ENCODE peak calls at places on chromosomes 3 and 15, in six cellular contexts. One of them, this sample, is unnamed.

GRCh38 chr3:5292512-5292911 is 105.0 kb downstream of the EDEM1 start:
- DNase-seq in midbrain: no peak
- DNase-seq in T-helper 2 cell: no peak
- DNase-seq in effector memory CD8-positive, alpha-beta T cell: no peak
- DNase-seq in NCI-H1105 treated with DMSO at 0.1 percent for 48 hours: peak
- DNase-seq in substantia nigra: no peak
- DNase-seq in this sample: no peak

GRCh38 chr15:87764461-87765236 is 491.9 kb downstream of the NTRK3 start:
- DNase-seq in midbrain: no peak
- DNase-seq in NCI-H1105 treated with DMSO at 0.1 percent for 48 hours: no peak
- DNase-seq in effector memory CD8-positive, alpha-beta T cell: no peak
- DNase-seq in T-helper 2 cell: no peak
- DNase-seq in substantia nigra: no peak
- DNase-seq in this sample: no peak

GRCh38 chr3:69080233-69080644 is at the start of gene UBA3:
- DNase-seq in midbrain: peak
- DNase-seq in effector memory CD8-positive, alpha-beta T cell: peak
- DNase-seq in NCI-H1105 treated with DMSO at 0.1 percent for 48 hours: peak
- DNase-seq in T-helper 2 cell: peak
- DNase-seq in substantia nigra: peak
- DNase-seq in this sample: peak

GRCh38 chr15:101372149-101372577 is 77.1 kb upstream of the SNRPA1 start:
- DNase-seq in NCI-H1105 treated with DMSO at 0.1 percent for 48 hours: no peak
- DNase-seq in substantia nigra: no peak
- DNase-seq in midbrain: no peak
- DNase-seq in effector memory CD8-positive, alpha-beta T cell: no peak
- DNase-seq in T-helper 2 cell: no peak
- DNase-seq in this sample: no peak

GRCh38 chr15:65980824-65981456 is 111.6 kb downstream of the RAB11A start:
- DNase-seq in NCI-H1105 treated with DMSO at 0.1 percent for 48 hours: peak
- DNase-seq in T-helper 2 cell: no peak
- DNase-seq in substantia nigra: no peak
- DNase-seq in effector memory CD8-positive, alpha-beta T cell: no peak
- DNase-seq in midbrain: peak
- DNase-seq in this sample: no peak

GRCh38 chr15:97101572-97101971 is 771.1 kb downstream of the NR2F2 start:
- DNase-seq in substantia nigra: no peak
- DNase-seq in NCI-H1105 treated with DMSO at 0.1 percent for 48 hours: no peak
- DNase-seq in effector memory CD8-positive, alpha-beta T cell: no peak
- DNase-seq in midbrain: no peak
- DNase-seq in T-helper 2 cell: no peak
- DNase-seq in this sample: no peak

GRCh38 chr3:123244128-123244527 is 42.4 kb downstream of the SEC22A start:
- DNase-seq in midbrain: no peak
- DNase-seq in effector memory CD8-positive, alpha-beta T cell: no peak
- DNase-seq in T-helper 2 cell: peak
- DNase-seq in NCI-H1105 treated with DMSO at 0.1 percent for 48 hours: no peak
- DNase-seq in substantia nigra: no peak
- DNase-seq in this sample: no peak

GRCh38 chr15:64044315-64045105 is 1.8 kb downstream of the DAPK2 start:
- DNase-seq in NCI-H1105 treated with DMSO at 0.1 percent for 48 hours: no peak
- DNase-seq in midbrain: no peak
- DNase-seq in effector memory CD8-positive, alpha-beta T cell: no peak
- DNase-seq in substantia nigra: no peak
- DNase-seq in T-helper 2 cell: no peak
- DNase-seq in this sample: no peak

GRCh38 chr3:116453676-116454346 is 8.5 kb upstream of the LSAMP start:
- DNase-seq in NCI-H1105 treated with DMSO at 0.1 percent for 48 hours: peak
- DNase-seq in substantia nigra: no peak
- DNase-seq in T-helper 2 cell: no peak
- DNase-seq in effector memory CD8-positive, alpha-beta T cell: no peak
- DNase-seq in midbrain: peak
- DNase-seq in this sample: no peak

GRCh38 chr15:92097473-92098178 is 244.1 kb downstream of the SLCO3A1 start:
- DNase-seq in NCI-H1105 treated with DMSO at 0.1 percent for 48 hours: peak
- DNase-seq in T-helper 2 cell: peak
- DNase-seq in midbrain: peak
- DNase-seq in substantia nigra: peak
- DNase-seq in effector memory CD8-positive, alpha-beta T cell: peak
- DNase-seq in this sample: peak

GRCh38 chr3:42376397-42376798 is 34.0 kb downstream of the LYZL4 start:
- DNase-seq in substantia nigra: no peak
- DNase-seq in NCI-H1105 treated with DMSO at 0.1 percent for 48 hours: no peak
- DNase-seq in effector memory CD8-positive, alpha-beta T cell: no peak
- DNase-seq in T-helper 2 cell: no peak
- DNase-seq in midbrain: no peak
- DNase-seq in this sample: peak

GRCh38 chr3:66582721-66583141 is 81.9 kb upstream of the LRIG1 start:
- DNase-seq in effector memory CD8-positive, alpha-beta T cell: peak
- DNase-seq in T-helper 2 cell: peak
- DNase-seq in substantia nigra: no peak
- DNase-seq in NCI-H1105 treated with DMSO at 0.1 percent for 48 hours: no peak
- DNase-seq in midbrain: no peak
- DNase-seq in this sample: no peak

GRCh38 chr3:187986514-187986934 is 167.4 kb upstream of the LPP start:
- DNase-seq in midbrain: no peak
- DNase-seq in effector memory CD8-positive, alpha-beta T cell: no peak
- DNase-seq in NCI-H1105 treated with DMSO at 0.1 percent for 48 hours: no peak
- DNase-seq in substantia nigra: no peak
- DNase-seq in T-helper 2 cell: no peak
- DNase-seq in this sample: no peak

GRCh38 chr15:81265256-81265943 is 58.5 kb downstream of the STARD5 start:
- DNase-seq in NCI-H1105 treated with DMSO at 0.1 percent for 48 hours: peak
- DNase-seq in effector memory CD8-positive, alpha-beta T cell: no peak
- DNase-seq in substantia nigra: no peak
- DNase-seq in T-helper 2 cell: no peak
- DNase-seq in midbrain: no peak
- DNase-seq in this sample: no peak

GRCh38 chr15:33460166-33460805 is 149.5 kb downstream of the RYR3 start:
- DNase-seq in T-helper 2 cell: no peak
- DNase-seq in substantia nigra: no peak
- DNase-seq in effector memory CD8-positive, alpha-beta T cell: no peak
- DNase-seq in midbrain: no peak
- DNase-seq in NCI-H1105 treated with DMSO at 0.1 percent for 48 hours: no peak
- DNase-seq in this sample: no peak

GRCh38 chr3:66393486-66394260 is 107.1 kb downstream of the LRIG1 start:
- DNase-seq in NCI-H1105 treated with DMSO at 0.1 percent for 48 hours: peak
- DNase-seq in substantia nigra: no peak
- DNase-seq in T-helper 2 cell: peak
- DNase-seq in effector memory CD8-positive, alpha-beta T cell: peak
- DNase-seq in midbrain: no peak
- DNase-seq in this sample: peak

GRCh38 chr3:195889843-195890407 is 18.4 kb downstream of the TNK2 start:
- DNase-seq in T-helper 2 cell: no peak
- DNase-seq in NCI-H1105 treated with DMSO at 0.1 percent for 48 hours: no peak
- DNase-seq in effector memory CD8-positive, alpha-beta T cell: no peak
- DNase-seq in midbrain: peak
- DNase-seq in substantia nigra: peak
- DNase-seq in this sample: no peak

GRCh38 chr3:69869021-69869420 is 129.8 kb downstream of the MITF start:
- DNase-seq in midbrain: no peak
- DNase-seq in T-helper 2 cell: no peak
- DNase-seq in substantia nigra: no peak
- DNase-seq in NCI-H1105 treated with DMSO at 0.1 percent for 48 hours: no peak
- DNase-seq in effector memory CD8-positive, alpha-beta T cell: no peak
- DNase-seq in this sample: no peak

GRCh38 chr3:25849641-25850040 is 59.8 kb downstream of the OXSM start:
- DNase-seq in T-helper 2 cell: no peak
- DNase-seq in midbrain: no peak
- DNase-seq in NCI-H1105 treated with DMSO at 0.1 percent for 48 hours: no peak
- DNase-seq in substantia nigra: no peak
- DNase-seq in effector memory CD8-positive, alpha-beta T cell: no peak
- DNase-seq in this sample: no peak

GRCh38 chr15:69433831-69434230 is 18.8 kb upstream of the RPLP1 start:
- DNase-seq in substantia nigra: no peak
- DNase-seq in midbrain: no peak
- DNase-seq in T-helper 2 cell: no peak
- DNase-seq in NCI-H1105 treated with DMSO at 0.1 percent for 48 hours: no peak
- DNase-seq in effector memory CD8-positive, alpha-beta T cell: no peak
- DNase-seq in this sample: no peak

GRCh38 chr3:11655188-11655928 is 11.6 kb upstream of the VGLL4 start:
- DNase-seq in midbrain: no peak
- DNase-seq in T-helper 2 cell: no peak
- DNase-seq in NCI-H1105 treated with DMSO at 0.1 percent for 48 hours: peak
- DNase-seq in substantia nigra: no peak
- DNase-seq in effector memory CD8-positive, alpha-beta T cell: no peak
- DNase-seq in this sample: peak

GRCh38 chr3:11349466-11349865 is 77.3 kb downstream of the ATG7 start:
- DNase-seq in effector memory CD8-positive, alpha-beta T cell: no peak
- DNase-seq in NCI-H1105 treated with DMSO at 0.1 percent for 48 hours: no peak
- DNase-seq in midbrain: no peak
- DNase-seq in T-helper 2 cell: no peak
- DNase-seq in substantia nigra: no peak
- DNase-seq in this sample: no peak

GRCh38 chr15:89916660-89917059 is 3.9 kb upstream of the ARPIN start:
- DNase-seq in midbrain: no peak
- DNase-seq in effector memory CD8-positive, alpha-beta T cell: no peak
- DNase-seq in substantia nigra: no peak
- DNase-seq in T-helper 2 cell: no peak
- DNase-seq in NCI-H1105 treated with DMSO at 0.1 percent for 48 hours: no peak
- DNase-seq in this sample: no peak

GRCh38 chr3:17740703-17741102 is 1.7 kb downstream of the TBC1D5 start:
- DNase-seq in T-helper 2 cell: no peak
- DNase-seq in effector memory CD8-positive, alpha-beta T cell: no peak
- DNase-seq in midbrain: no peak
- DNase-seq in substantia nigra: no peak
- DNase-seq in NCI-H1105 treated with DMSO at 0.1 percent for 48 hours: peak
- DNase-seq in this sample: peak